ENCODE peak calls at places on chromosomes 13 and 19, in nine cellular contexts. E is H1, B is left ventricle myocardium inferior, D is tibial artery, L is lung, G is upper lobe of right lung, W is pancreas, Y is spleen, R is stomach. V is an unnamed sample. For H3K27me3, the result is how much of the 10 kb centered on the place peaks cover.

GRCh38 chr13:40985596-40986327 is 33.4 kb downstream of the ELF1 start:
- DNase-seq in Y (no peak), E (no peak), R (no peak), D (no peak), L (no peak), W (no peak), B (no peak), G (no peak), V (no peak)

GRCh38 chr13:46622918-46623256 is 69.9 kb downstream of the LRCH1 start:
- DNase-seq in L (no peak), R (no peak), D (peak), Y (no peak), G (no peak), E (no peak), W (no peak), B (peak), V (no peak)

GRCh38 chr13:68636784-68637183 is 1406.6 kb upstream of the PCDH9 start:
- DNase-seq in R (no peak), W (no peak), G (no peak), E (no peak), D (no peak), L (no peak), Y (no peak), B (no peak), V (no peak)

GRCh38 chr19:54804101-54804500 is 691 bp downstream of the KIR2DL4 start:
- DNase-seq in E (no peak), B (no peak), G (no peak), Y (no peak), L (no peak), D (no peak), W (no peak), R (no peak), V (no peak)

GRCh38 chr13:98279473-98280175 is 102.6 kb upstream of the RNF113B start:
- DNase-seq in E (no peak), W (no peak), D (no peak), Y (peak), B (no peak), R (no peak), G (no peak), L (no peak), V (peak)

GRCh38 chr19:5774921-5775320 is 9.6 kb downstream of the PRR22 start:
- DNase-seq in D (no peak), B (no peak), E (no peak), G (no peak), W (no peak), Y (no peak), L (no peak), R (no peak), V (no peak)

GRCh38 chr13:96053003-96053703 is at the start of gene UGGT2:
- DNase-seq in W (peak), E (peak), D (peak), R (peak), G (peak), Y (peak), B (peak), L (peak), V (peak)

GRCh38 chr19:57934820-57935665 is at the start of gene ZNF418:
- DNase-seq in G (peak), R (peak), W (peak), B (peak), D (peak), E (peak), L (peak), Y (peak), V (peak)

GRCh38 chr19:2636897-2637683 is 65.4 kb downstream of the GNG7 start:
- DNase-seq in E (no peak), Y (peak), R (peak), D (no peak), L (peak), B (peak), W (peak), G (peak), V (no peak)

GRCh38 chr19:13017306-13018036 is 22.2 kb downstream of the NFIX start:
- DNase-seq in E (no peak), R (no peak), Y (no peak), G (no peak), D (no peak), L (no peak), W (no peak), B (no peak), V (no peak)

GRCh38 chr19:13020002-13020414 is 24.7 kb downstream of the NFIX start:
- DNase-seq in W (no peak), R (no peak), G (no peak), E (peak), B (no peak), L (no peak), D (no peak), Y (no peak), V (no peak)

GRCh38 chr19:13019330-13019729 is 24.1 kb downstream of the NFIX start:
- DNase-seq in L (no peak), Y (no peak), R (no peak), W (no peak), D (no peak), E (no peak), G (no peak), B (no peak), V (no peak)

GRCh38 chr19:13016628-13017305 is 21.5 kb downstream of the NFIX start:
- DNase-seq in E (no peak), W (no peak), Y (no peak), L (no peak), B (no peak), R (no peak), G (no peak), D (no peak), V (no peak)

GRCh38 chr19:13018037-13018914 is 23.0 kb downstream of the NFIX start:
- DNase-seq in Y (no peak), E (no peak), D (no peak), W (no peak), G (peak), B (peak), L (no peak), R (peak), V (no peak)
- H3K4me3 ChIP-seq in Y (no peak), E (no peak), D (peak), W (no peak), G (peak), B (peak), L (no peak), R (peak), V (no peak)

GRCh38 chr19:29651622-29652394 is 13.5 kb upstream of the PLEKHF1 start:
- DNase-seq in L (no peak), D (no peak), R (no peak), W (no peak), E (no peak), Y (peak), B (no peak), G (no peak), V (no peak)

GRCh38 chr19:29655648-29656335 is 9.5 kb upstream of the PLEKHF1 start:
- DNase-seq in E (no peak), G (peak), W (no peak), D (no peak), B (no peak), R (no peak), Y (no peak), L (no peak), V (no peak)

GRCh38 chr19:29653398-29653797 is 11.9 kb upstream of the PLEKHF1 start:
- DNase-seq in R (no peak), G (no peak), E (no peak), D (no peak), W (no peak), B (no peak), L (no peak), Y (peak), V (no peak)

GRCh38 chr19:29645911-29646310 is 19.4 kb upstream of the PLEKHF1 start:
- DNase-seq in L (no peak), W (peak), B (peak), E (no peak), D (peak), Y (peak), R (peak), G (peak), V (no peak)

GRCh38 chr19:29650988-29651387 is 14.3 kb upstream of the PLEKHF1 start:
- DNase-seq in W (no peak), Y (no peak), L (no peak), R (no peak), D (no peak), G (no peak), B (no peak), E (no peak), V (no peak)
- TF ChIP-seq CTCF in W (no peak), Y (no peak), L (no peak), R (no peak), D (no peak), G (no peak), B (no peak), E (no peak), V (no peak)

DNA sequence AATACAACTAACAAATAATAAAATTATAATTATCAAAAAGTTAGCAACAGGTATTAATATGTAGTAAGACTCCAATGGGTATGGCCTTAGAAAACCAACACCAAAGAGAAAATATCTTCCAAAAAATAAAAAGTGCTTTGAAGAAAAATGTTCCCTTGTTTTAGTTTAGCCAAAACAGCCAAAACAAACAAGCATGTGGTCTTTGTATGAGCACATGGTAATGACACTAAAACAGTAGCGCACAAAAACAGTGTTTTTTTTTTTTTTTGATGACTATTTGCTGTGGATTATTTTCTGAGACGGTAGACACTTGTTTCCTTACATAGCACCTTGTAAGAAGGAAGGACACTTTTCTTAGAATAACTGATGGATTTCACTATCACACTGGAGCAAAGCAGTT is 459.3 kb downstream of the ITGBL1 start:
- DNase-seq in G (no peak), Y (no peak), B (no peak), R (no peak), D (no peak), E (no peak), W (no peak), L (no peak), V (no peak)
- H3K27me3 ChIP-seq in G (under half), Y (under half), B (under half), R (under half), D (under half), E (under half), W (under half), L (under half), V (under half)

DNA sequence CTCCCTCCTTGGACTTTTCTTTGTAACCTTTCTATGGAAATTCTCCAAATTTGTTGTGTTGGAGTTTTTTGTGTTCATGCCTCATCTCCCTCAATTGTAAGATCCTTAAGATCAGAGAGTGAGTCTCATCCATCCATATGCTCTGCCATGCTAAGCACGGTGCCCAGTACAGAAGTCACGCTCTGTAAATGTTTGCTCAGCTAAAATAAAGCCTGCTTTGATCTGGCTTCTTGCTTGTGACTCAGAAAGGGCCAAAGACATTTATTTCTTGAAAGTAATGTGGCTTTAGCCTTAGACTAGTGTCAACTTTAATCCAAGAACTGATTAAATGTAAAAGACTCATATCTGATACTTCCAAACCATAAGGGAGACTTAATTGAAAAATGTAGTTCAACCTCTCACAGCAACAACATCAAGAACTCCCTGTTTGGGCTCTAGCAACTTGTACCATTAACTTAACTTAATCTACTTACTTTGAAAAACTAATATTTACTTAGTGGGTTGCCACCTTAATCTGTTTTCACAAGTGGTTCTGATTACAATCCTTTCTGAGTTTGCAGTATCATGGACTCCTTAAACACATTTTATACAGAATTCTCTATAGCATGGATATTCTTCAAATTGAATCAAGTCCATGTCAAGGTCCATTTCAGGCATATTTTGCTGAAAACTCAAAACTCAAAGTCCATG is 100.2 kb downstream of the KL start:
- DNase-seq in R (no peak), D (no peak), G (no peak), B (no peak), E (no peak), W (no peak), Y (no peak), L (no peak), V (no peak)
- H3K4me3 ChIP-seq in R (no peak), D (no peak), G (no peak), B (no peak), E (no peak), W (no peak), Y (no peak), L (no peak), V (no peak)

GRCh38 chr19:8832132-8833021 is at the start of the genes MBD3L1 and ZNF558:
- DNase-seq in Y (peak), W (peak), G (peak), L (peak), B (peak), E (peak), R (peak), D (peak), V (peak)
- TF ChIP-seq CTCF in Y (no peak), W (no peak), G (peak), L (peak), B (peak), E (no peak), R (peak), D (peak), V (no peak)

V was measured in kidney epithelial cell.